ENCODE peak calls at places on chromosomes 11 and 22, in seven cellular contexts. One of them, this sample, is unnamed.

GRCh38 chr22:32050678-32051515 is 7.8 kb downstream of the SLC5A1 start:
- DNase-seq in endodermal cell: no peak
- DNase-seq in mesenchymal stem cell: peak; percentile 58
- DNase-seq in psoas muscle: peak; percentile 68
- DNase-seq in GM23248: peak; percentile 91
- DNase-seq in thoracic aorta: no peak
- DNase-seq in stomach: peak; percentile 52
- DNase-seq in this sample: peak; percentile 70

GRCh38 chr11:2791521-2792375 is 92.0 kb upstream of the KCNQ1OT1 start:
- DNase-seq in endodermal cell: peak; percentile 45
- DNase-seq in mesenchymal stem cell: no peak
- DNase-seq in psoas muscle: peak; percentile 18
- DNase-seq in GM23248: no peak
- DNase-seq in thoracic aorta: no peak
- DNase-seq in stomach: peak; percentile 61
- DNase-seq in this sample: peak; percentile 14

GRCh38 chr11:89136606-89137005 is 41.1 kb upstream of the TYR start:
- DNase-seq in endodermal cell: no peak
- DNase-seq in mesenchymal stem cell: no peak
- DNase-seq in psoas muscle: no peak
- DNase-seq in GM23248: no peak
- DNase-seq in thoracic aorta: no peak
- DNase-seq in stomach: no peak
- DNase-seq in this sample: no peak

GRCh38 chr22:28958611-28959010 is 75.2 kb downstream of the ZNRF3 start:
- DNase-seq in endodermal cell: no peak
- DNase-seq in mesenchymal stem cell: peak; percentile 14
- DNase-seq in psoas muscle: no peak
- DNase-seq in GM23248: peak; percentile 56
- DNase-seq in thoracic aorta: no peak
- DNase-seq in stomach: no peak
- DNase-seq in this sample: no peak

GRCh38 chr22:35039625-35040024 is 26.3 kb upstream of the ISX start:
- DNase-seq in endodermal cell: peak; percentile 24
- DNase-seq in mesenchymal stem cell: no peak
- DNase-seq in psoas muscle: no peak
- DNase-seq in GM23248: peak; percentile 2
- DNase-seq in thoracic aorta: no peak
- DNase-seq in stomach: no peak
- DNase-seq in this sample: no peak

GRCh38 chr11:118592616-118593367 is 14.6 kb upstream of the PHLDB1 start:
- DNase-seq in endodermal cell: no peak
- DNase-seq in mesenchymal stem cell: peak; percentile 62
- DNase-seq in psoas muscle: no peak
- DNase-seq in GM23248: no peak
- DNase-seq in thoracic aorta: no peak
- DNase-seq in stomach: peak; percentile 1
- DNase-seq in this sample: no peak

GRCh38 chr22:20087319-20088262 is 7.5 kb downstream of the DGCR8 start:
- DNase-seq in endodermal cell: no peak
- DNase-seq in mesenchymal stem cell: no peak
- DNase-seq in psoas muscle: no peak
- DNase-seq in GM23248: no peak
- DNase-seq in thoracic aorta: no peak
- DNase-seq in stomach: no peak
- DNase-seq in this sample: no peak

GRCh38 chr11:5618807-5619206 is 6.0 kb upstream of the TRIM34 start:
- DNase-seq in endodermal cell: no peak
- DNase-seq in mesenchymal stem cell: peak; percentile 71
- DNase-seq in psoas muscle: no peak
- DNase-seq in GM23248: peak; percentile 93
- DNase-seq in thoracic aorta: no peak
- DNase-seq in stomach: no peak
- DNase-seq in this sample: no peak

GRCh38 chr22:48250937-48251530 is 1488.6 kb downstream of the TBC1D22A start:
- DNase-seq in endodermal cell: peak; percentile 17
- DNase-seq in mesenchymal stem cell: no peak
- DNase-seq in psoas muscle: no peak
- DNase-seq in GM23248: no peak
- DNase-seq in thoracic aorta: no peak
- DNase-seq in stomach: no peak
- DNase-seq in this sample: no peak

GRCh38 chr11:64146036-64146943 is 19.6 kb downstream of the MACROD1 start:
- DNase-seq in endodermal cell: peak; percentile 91
- DNase-seq in mesenchymal stem cell: peak; percentile 49
- DNase-seq in psoas muscle: peak; percentile 45
- DNase-seq in GM23248: peak; percentile 59
- DNase-seq in thoracic aorta: no peak
- DNase-seq in stomach: peak; percentile 70
- DNase-seq in this sample: peak; percentile 21

GRCh38 chr22:19565921-19566598 is 41.9 kb upstream of the CLDN5 start:
- DNase-seq in endodermal cell: no peak
- DNase-seq in mesenchymal stem cell: no peak
- DNase-seq in psoas muscle: no peak
- DNase-seq in GM23248: peak; percentile 15
- DNase-seq in thoracic aorta: no peak
- DNase-seq in stomach: no peak
- DNase-seq in this sample: no peak

GRCh38 chr11:90113541-90113940 is 20.9 kb upstream of the NAALAD2 start:
- DNase-seq in endodermal cell: no peak
- DNase-seq in mesenchymal stem cell: no peak
- DNase-seq in psoas muscle: no peak
- DNase-seq in GM23248: peak; percentile 16
- DNase-seq in thoracic aorta: no peak
- DNase-seq in stomach: no peak
- DNase-seq in this sample: peak; percentile 6

GRCh38 chr11:69902337-69902736 is 83.1 kb upstream of the FGF3 start:
- DNase-seq in endodermal cell: no peak
- DNase-seq in mesenchymal stem cell: no peak
- DNase-seq in psoas muscle: no peak
- DNase-seq in GM23248: no peak
- DNase-seq in thoracic aorta: no peak
- DNase-seq in stomach: no peak
- DNase-seq in this sample: no peak

GRCh38 chr22:17742528-17742902 is 31.8 kb downstream of the BID start:
- DNase-seq in endodermal cell: peak; percentile 98
- DNase-seq in mesenchymal stem cell: peak; percentile 67
- DNase-seq in psoas muscle: peak; percentile 56
- DNase-seq in GM23248: peak; percentile 67
- DNase-seq in thoracic aorta: no peak
- DNase-seq in stomach: peak; percentile 62
- DNase-seq in this sample: peak; percentile 72

GRCh38 chr11:103676413-103676812 is 360.0 kb upstream of the DDI1 start:
- DNase-seq in endodermal cell: no peak
- DNase-seq in mesenchymal stem cell: no peak
- DNase-seq in psoas muscle: no peak
- DNase-seq in GM23248: peak; percentile 13
- DNase-seq in thoracic aorta: no peak
- DNase-seq in stomach: no peak
- DNase-seq in this sample: no peak

GRCh38 chr11:58059011-58059358 is 28.2 kb downstream of the OR6Q1 start:
- DNase-seq in endodermal cell: peak; percentile 70
- DNase-seq in mesenchymal stem cell: peak; percentile 50
- DNase-seq in psoas muscle: no peak
- DNase-seq in GM23248: peak; percentile 89
- DNase-seq in thoracic aorta: no peak
- DNase-seq in stomach: no peak
- DNase-seq in this sample: no peak

GRCh38 chr22:33544707-33545106 is 375.6 kb downstream of the LARGE1 start:
- DNase-seq in endodermal cell: no peak
- DNase-seq in mesenchymal stem cell: peak; percentile 48
- DNase-seq in psoas muscle: no peak
- DNase-seq in GM23248: peak; percentile 57
- DNase-seq in thoracic aorta: no peak
- DNase-seq in stomach: no peak
- DNase-seq in this sample: no peak

GRCh38 chr11:1049071-1049405 is 12.5 kb upstream of the MUC6 start:
- DNase-seq in endodermal cell: no peak
- DNase-seq in mesenchymal stem cell: no peak
- DNase-seq in psoas muscle: peak; percentile 9
- DNase-seq in GM23248: no peak
- DNase-seq in thoracic aorta: no peak
- DNase-seq in stomach: no peak
- DNase-seq in this sample: no peak

GRCh38 chr11:81986556-81987161 is 747.0 kb downstream of the FAM181B start:
- DNase-seq in endodermal cell: no peak
- DNase-seq in mesenchymal stem cell: no peak
- DNase-seq in psoas muscle: no peak
- DNase-seq in GM23248: no peak
- DNase-seq in thoracic aorta: no peak
- DNase-seq in stomach: no peak
- DNase-seq in this sample: no peak

GRCh38 chr11:86138958-86139357 is 70.1 kb upstream of the PICALM start:
- DNase-seq in endodermal cell: no peak
- DNase-seq in mesenchymal stem cell: peak; percentile 30
- DNase-seq in psoas muscle: no peak
- DNase-seq in GM23248: no peak
- DNase-seq in thoracic aorta: no peak
- DNase-seq in stomach: no peak
- DNase-seq in this sample: no peak

GRCh38 chr11:63998558-63999348 is 12.5 kb downstream of the OTUB1 start:
- DNase-seq in endodermal cell: peak; percentile 89
- DNase-seq in mesenchymal stem cell: no peak
- DNase-seq in psoas muscle: no peak
- DNase-seq in GM23248: no peak
- DNase-seq in thoracic aorta: no peak
- DNase-seq in stomach: peak; percentile 65
- DNase-seq in this sample: no peak

GRCh38 chr11:125062931-125063428 is at the start of gene SLC37A2:
- DNase-seq in endodermal cell: peak; percentile 90
- DNase-seq in mesenchymal stem cell: peak; percentile 72
- DNase-seq in psoas muscle: peak; percentile 79
- DNase-seq in GM23248: peak; percentile 79
- DNase-seq in thoracic aorta: peak; percentile 34
- DNase-seq in stomach: peak; percentile 73
- DNase-seq in this sample: no peak

GRCh38 chr11:125063429-125064043 is 431 bp downstream of the SLC37A2 start:
- DNase-seq in endodermal cell: peak; percentile 79
- DNase-seq in mesenchymal stem cell: no peak
- DNase-seq in psoas muscle: no peak
- DNase-seq in GM23248: peak; percentile 14
- DNase-seq in thoracic aorta: no peak
- DNase-seq in stomach: peak; percentile 24
- DNase-seq in this sample: peak; percentile 4

GRCh38 chr11:125062196-125062930 is 742 bp upstream of the SLC37A2 start:
- DNase-seq in endodermal cell: no peak
- DNase-seq in mesenchymal stem cell: peak; percentile 11
- DNase-seq in psoas muscle: no peak
- DNase-seq in GM23248: peak; percentile 19
- DNase-seq in thoracic aorta: no peak
- DNase-seq in stomach: peak; percentile 25
- DNase-seq in this sample: no peak

GRCh38 chr11:125064070-125064469 is 965 bp downstream of the SLC37A2 start:
- DNase-seq in endodermal cell: no peak
- DNase-seq in mesenchymal stem cell: no peak
- DNase-seq in psoas muscle: no peak
- DNase-seq in GM23248: no peak
- DNase-seq in thoracic aorta: no peak
- DNase-seq in stomach: no peak
- DNase-seq in this sample: no peak

DNA sequence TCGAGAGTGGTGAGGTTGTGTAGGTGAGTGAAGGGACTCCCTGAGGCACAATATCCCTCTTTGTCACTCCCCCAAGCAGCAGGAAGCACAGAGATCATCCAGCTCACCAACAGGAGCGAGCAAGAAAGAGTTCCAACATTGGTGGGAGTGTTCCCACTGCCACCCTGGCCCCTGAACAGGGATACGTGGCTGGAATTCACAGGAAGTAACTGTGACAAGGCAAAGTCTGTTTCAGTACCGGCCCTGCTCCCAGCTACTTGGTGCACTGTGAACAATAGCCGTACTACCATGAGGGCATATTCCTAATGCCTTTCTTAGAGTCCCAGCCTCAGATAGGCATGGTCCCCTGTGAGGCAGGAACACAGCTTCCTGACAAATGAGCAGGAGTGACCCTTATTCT is 1.9 kb upstream of the SLC37A2 start:
- DNase-seq in endodermal cell: no peak
- DNase-seq in mesenchymal stem cell: no peak
- DNase-seq in psoas muscle: no peak
- DNase-seq in GM23248: no peak
- DNase-seq in thoracic aorta: no peak
- DNase-seq in stomach: no peak
- DNase-seq in this sample: no peak
- H3K4me3 ChIP-seq in endodermal cell: no peak overlapping the region
- H3K4me3 ChIP-seq in mesenchymal stem cell: no peak overlapping the region
- H3K4me3 ChIP-seq in psoas muscle: no peak overlapping the region
- H3K4me3 ChIP-seq in GM23248: no peak overlapping the region
- H3K4me3 ChIP-seq in thoracic aorta: no peak overlapping the region
- H3K4me3 ChIP-seq in stomach: no peak overlapping the region
- H3K4me3 ChIP-seq in this sample: no peak overlapping the region

GRCh38 chr22:39493759-39494158 is 8.3 kb upstream of the MIEF1 start:
- DNase-seq in endodermal cell: no peak
- DNase-seq in mesenchymal stem cell: peak; percentile 85
- DNase-seq in psoas muscle: no peak
- DNase-seq in GM23248: peak; percentile 96
- DNase-seq in thoracic aorta: no peak
- DNase-seq in stomach: no peak
- DNase-seq in this sample: no peak
- H3K4me1 ChIP-seq in endodermal cell: peaks cover 5% of the 10 kb centered on the region
- H3K4me1 ChIP-seq in mesenchymal stem cell: peaks cover 2% of the 10 kb centered on the region
- H3K4me1 ChIP-seq in psoas muscle: peaks cover 7% of the 10 kb centered on the region
- H3K4me1 ChIP-seq in GM23248: peaks cover 10% of the 10 kb centered on the region
- H3K4me1 ChIP-seq in thoracic aorta: peaks cover 3% of the 10 kb centered on the region
- H3K4me1 ChIP-seq in stomach: peaks cover 45% of the 10 kb centered on the region
- H3K4me1 ChIP-seq in this sample: no peaks in the 10 kb centered on the region

DNA sequence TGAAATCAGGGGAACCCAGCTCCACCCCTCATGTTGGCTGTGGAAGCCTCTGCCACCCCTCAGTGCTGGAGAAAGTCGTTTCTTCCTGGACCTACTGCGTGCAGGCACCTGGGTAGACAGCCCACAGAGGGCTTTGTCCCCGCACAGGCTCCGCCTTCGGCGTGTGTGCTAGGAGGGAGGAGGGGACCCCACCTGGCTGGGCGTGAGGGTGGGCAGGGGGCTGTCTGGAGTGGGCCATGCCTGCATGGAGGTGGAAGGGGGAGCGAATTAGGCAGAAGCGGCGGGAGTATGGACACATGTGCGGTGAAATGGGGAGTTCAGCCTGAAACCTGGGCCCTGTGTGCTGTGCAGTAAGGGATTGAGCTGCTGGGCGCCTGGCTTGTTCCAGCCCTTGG is 49.3 kb downstream of the FBLN1 start:
- DNase-seq in endodermal cell: peak; percentile 48
- DNase-seq in mesenchymal stem cell: no peak
- DNase-seq in psoas muscle: no peak
- DNase-seq in GM23248: no peak
- DNase-seq in thoracic aorta: no peak
- DNase-seq in stomach: no peak
- DNase-seq in this sample: no peak
- H3K27ac ChIP-seq in endodermal cell: peak overlapping the region; percentile 76
- H3K27ac ChIP-seq in mesenchymal stem cell: peak overlapping the region; percentile 55
- H3K27ac ChIP-seq in psoas muscle: no peak overlapping the region
- H3K27ac ChIP-seq in GM23248: no peak overlapping the region
- H3K27ac ChIP-seq in thoracic aorta: peak overlapping the region; percentile 99
- H3K27ac ChIP-seq in stomach: peak overlapping the region; percentile 81
- H3K27ac ChIP-seq in this sample: no peak overlapping the region

DNA sequence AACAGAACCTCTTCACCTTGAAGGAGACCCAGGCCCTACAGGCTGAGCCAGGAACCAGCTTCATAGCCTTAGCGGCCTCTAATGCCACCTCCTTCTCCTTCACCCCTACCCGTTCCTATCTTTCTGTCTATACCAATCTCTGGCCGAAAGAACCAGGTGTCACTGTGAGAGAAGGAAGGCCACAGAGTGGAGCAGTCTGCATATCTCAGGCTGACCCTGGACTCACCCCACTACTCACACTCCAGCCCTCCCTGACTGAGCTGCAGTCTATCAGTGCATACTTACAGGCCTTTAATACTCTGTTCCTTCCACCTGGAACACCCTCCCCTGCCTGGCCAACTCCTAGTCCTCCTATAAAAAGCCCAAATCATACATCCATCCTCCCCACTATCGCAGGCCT is 32.7 kb downstream of the ARAP1 start:
- DNase-seq in endodermal cell: no peak
- DNase-seq in mesenchymal stem cell: no peak
- DNase-seq in psoas muscle: no peak
- DNase-seq in GM23248: no peak
- DNase-seq in thoracic aorta: no peak
- DNase-seq in stomach: no peak
- DNase-seq in this sample: no peak
- H3K4me3 ChIP-seq in endodermal cell: no peak overlapping the region
- H3K4me3 ChIP-seq in mesenchymal stem cell: no peak overlapping the region
- H3K4me3 ChIP-seq in psoas muscle: peak overlapping the region; percentile 76
- H3K4me3 ChIP-seq in GM23248: no peak overlapping the region
- H3K4me3 ChIP-seq in thoracic aorta: peak overlapping the region; percentile 88
- H3K4me3 ChIP-seq in stomach: no peak overlapping the region
- H3K4me3 ChIP-seq in this sample: peak overlapping the region; percentile 98